ENCODE peak calls at places on chromosomes 6 and 20, in four cellular contexts. One of them, this sample, is unnamed.

GRCh38 chr20:19934792-19935491 is 82.2 kb upstream of the NAA20 start:
- DNase-seq in HCT116: no peak
- DNase-seq in mucosa of descending colon: peak
- DNase-seq in adrenal gland: peak
- DNase-seq in this sample: no peak

GRCh38 chr6:53615633-53616449 is 49.7 kb downstream of the KLHL31 start:
- DNase-seq in HCT116: peak
- DNase-seq in mucosa of descending colon: no peak
- DNase-seq in adrenal gland: no peak
- DNase-seq in this sample: no peak

GRCh38 chr6:62042444-62042843 is 243.6 kb downstream of the KHDRBS2 start:
- DNase-seq in HCT116: no peak
- DNase-seq in mucosa of descending colon: no peak
- DNase-seq in adrenal gland: no peak
- DNase-seq in this sample: no peak

GRCh38 chr6:3259491-3259958 is 778 bp downstream of the PSMG4 start:
- DNase-seq in HCT116: no peak
- DNase-seq in mucosa of descending colon: peak
- DNase-seq in adrenal gland: peak
- DNase-seq in this sample: no peak

GRCh38 chr6:159646731-159647130 is 46.3 kb downstream of the SOD2 start:
- DNase-seq in HCT116: no peak
- DNase-seq in mucosa of descending colon: no peak
- DNase-seq in adrenal gland: no peak
- DNase-seq in this sample: no peak

GRCh38 chr6:14453712-14454466 is 336.3 kb downstream of the CD83 start:
- DNase-seq in HCT116: no peak
- DNase-seq in mucosa of descending colon: no peak
- DNase-seq in adrenal gland: no peak
- DNase-seq in this sample: no peak

GRCh38 chr6:128209771-128210170 is 308.9 kb upstream of the THEMIS start:
- DNase-seq in HCT116: no peak
- DNase-seq in mucosa of descending colon: no peak
- DNase-seq in adrenal gland: no peak
- DNase-seq in this sample: no peak

GRCh38 chr20:31663838-31664695 is 26.4 kb downstream of the COX4I2 start:
- DNase-seq in HCT116: no peak
- DNase-seq in mucosa of descending colon: peak
- DNase-seq in adrenal gland: no peak
- DNase-seq in this sample: no peak

GRCh38 chr6:29375191-29375590 is at the start of gene OR12D3:
- DNase-seq in HCT116: no peak
- DNase-seq in mucosa of descending colon: no peak
- DNase-seq in adrenal gland: no peak
- DNase-seq in this sample: no peak

GRCh38 chr6:29376003-29376402 is 912 bp upstream of the OR12D3 start:
- DNase-seq in HCT116: peak
- DNase-seq in mucosa of descending colon: no peak
- DNase-seq in adrenal gland: no peak
- DNase-seq in this sample: no peak
- TF ChIP-seq CTCF in HCT116: peak
- TF ChIP-seq CTCF in mucosa of descending colon: no peak
- TF ChIP-seq CTCF in adrenal gland: no peak
- TF ChIP-seq CTCF in this sample: peak

DNA sequence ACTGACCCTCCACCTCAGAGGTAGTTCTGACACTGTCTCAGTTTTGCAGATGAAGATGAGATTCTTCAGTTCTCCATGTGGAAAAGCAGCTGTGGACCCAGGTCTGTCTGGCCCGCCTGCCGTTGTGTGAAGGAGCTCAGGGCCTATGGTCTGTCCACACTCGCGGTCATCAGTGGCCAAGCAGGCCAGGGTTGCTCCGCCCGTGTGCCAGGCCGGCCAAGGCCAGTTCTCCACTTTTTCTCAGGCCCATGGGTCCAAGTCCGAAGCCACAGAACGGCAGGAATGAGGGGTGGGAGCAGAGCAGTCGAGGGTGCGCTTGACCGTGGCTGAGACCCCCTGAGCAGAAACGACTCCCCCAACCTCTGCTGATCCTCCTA is 8.6 kb upstream of the MAP1LC3A start:
- DNase-seq in HCT116: no peak
- DNase-seq in mucosa of descending colon: peak
- DNase-seq in adrenal gland: no peak
- DNase-seq in this sample: no peak
- H3K4me3 ChIP-seq in HCT116: no peak
- H3K4me3 ChIP-seq in mucosa of descending colon: no peak
- H3K4me3 ChIP-seq in adrenal gland: no peak
- H3K4me3 ChIP-seq in this sample: no peak

DNA sequence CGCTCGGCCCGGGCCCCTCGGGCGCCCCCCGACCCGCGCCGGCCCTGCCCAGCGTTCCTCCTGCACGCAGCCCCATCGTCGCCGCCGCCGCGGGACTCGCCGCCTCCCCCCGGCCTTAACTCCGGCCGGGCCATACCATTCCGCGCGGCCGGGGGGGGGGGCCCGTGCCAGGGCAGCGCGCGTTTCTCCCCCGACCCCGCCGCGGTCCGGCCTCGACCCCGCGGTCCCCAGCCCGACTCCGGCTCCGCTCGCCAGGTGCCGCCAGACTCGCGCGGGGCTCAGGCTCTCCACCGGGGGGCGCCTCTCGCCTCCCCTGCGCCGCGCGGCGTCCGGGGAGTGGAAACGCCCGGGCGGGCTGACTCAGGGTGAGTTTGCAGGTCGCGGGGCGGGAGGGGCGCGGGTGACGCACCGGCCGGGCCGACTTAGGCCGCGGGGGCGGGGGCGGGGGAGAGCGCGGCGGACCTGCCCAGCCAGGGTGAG is at the start of gene SRXN1:
- DNase-seq in HCT116: peak
- DNase-seq in mucosa of descending colon: peak
- DNase-seq in adrenal gland: peak
- DNase-seq in this sample: peak
- TF ChIP-seq CTCF in HCT116: peak
- TF ChIP-seq CTCF in mucosa of descending colon: peak
- TF ChIP-seq CTCF in adrenal gland: peak
- TF ChIP-seq CTCF in this sample: peak

GRCh38 chr20:53800883-53801604 is 207.4 kb upstream of the ZNF217 start:
- DNase-seq in HCT116: no peak
- DNase-seq in mucosa of descending colon: peak
- DNase-seq in adrenal gland: no peak
- DNase-seq in this sample: no peak
- H3K4me3 ChIP-seq in HCT116: no peak
- H3K4me3 ChIP-seq in mucosa of descending colon: no peak
- H3K4me3 ChIP-seq in adrenal gland: no peak
- H3K4me3 ChIP-seq in this sample: no peak

This sample was measured in GM12864.